ENCODE peak calls at places on chromosomes 6 and 20, in ten cellular contexts. D is effector memory CD8-positive, alpha-beta T cell; E is head of caudate nucleus; B is kidney epithelial cell; X is GDM1; R is endothelial cell of umbilical vein; Y is T-helper 1 cell; A is iPS DF 19.7; C is heart right ventricle; W is left ventricle myocardium inferior. O is an unnamed sample.
A peak's percentile ranks its signal among the peaks of the same experiment; 100 is the strongest.

GRCh38 chr6:21596379-21597242 is 3.1 kb downstream of the SOX4 start:
- DNase-seq in D (peak; percentile 1), E (peak; percentile 33), B (no peak), X (no peak), R (peak; percentile 71), Y (no peak), A (no peak), C (peak; percentile 63), W (peak; percentile 47), O (no peak)

GRCh38 chr20:37352611-37352980 is 6.7 kb downstream of the SRC start:
- DNase-seq in D (no peak), E (no peak), B (no peak), X (no peak), R (no peak), Y (no peak), A (no peak), C (no peak), W (no peak), O (no peak)

GRCh38 chr6:31972709-31973350 is 892 bp upstream of the DXO start:
- DNase-seq in D (no peak), E (no peak), B (no peak), X (no peak), R (peak; percentile 23), Y (no peak), A (no peak), C (no peak), W (no peak), O (no peak)

GRCh38 chr6:7196019-7196402 is 88.2 kb downstream of the RREB1 start:
- DNase-seq in D (no peak), E (no peak), B (no peak), X (no peak), R (no peak), Y (no peak), A (no peak), C (no peak), W (no peak), O (no peak)

GRCh38 chr20:52425253-52425652 is 233.7 kb upstream of the ZFP64 start:
- DNase-seq in D (no peak), E (no peak), B (no peak), X (no peak), R (no peak), Y (no peak), A (no peak), C (no peak), W (no peak), O (no peak)

GRCh38 chr6:71558974-71559373 is 270.4 kb downstream of the OGFRL1 start:
- DNase-seq in D (no peak), E (no peak), B (no peak), X (no peak), R (no peak), Y (no peak), A (no peak), C (no peak), W (no peak), O (no peak)

GRCh38 chr6:122645256-122645655 is 35.1 kb downstream of the PKIB start:
- DNase-seq in D (no peak), E (no peak), B (no peak), X (no peak), R (no peak), Y (no peak), A (no peak), C (no peak), W (no peak), O (no peak)

GRCh38 chr6:41527721-41528408 is 18.3 kb upstream of the FOXP4 start:
- DNase-seq in D (no peak), E (peak; percentile 23), B (no peak), X (no peak), R (peak; percentile 48), Y (no peak), A (no peak), C (no peak), W (no peak), O (no peak)

GRCh38 chr6:108114861-108115597 is 40.5 kb upstream of the OSTM1 start:
- DNase-seq in D (peak; percentile 26), E (peak; percentile 50), B (no peak), X (peak; percentile 34), R (peak; percentile 71), Y (no peak), A (no peak), C (peak; percentile 60), W (peak; percentile 64), O (peak; percentile 79)

GRCh38 chr6:37618916-37619605 is 78.6 kb downstream of the MDGA1 start:
- DNase-seq in D (no peak), E (no peak), B (no peak), X (no peak), R (no peak), Y (no peak), A (no peak), C (no peak), W (no peak), O (no peak)

GRCh38 chr6:621916-622315 is 35.0 kb downstream of the HUS1B start:
- DNase-seq in D (no peak), E (no peak), B (no peak), X (no peak), R (no peak), Y (no peak), A (no peak), C (no peak), W (no peak), O (no peak)

GRCh38 chr6:4950076-4950475 is 53.8 kb downstream of the RPP40 start:
- DNase-seq in D (no peak), E (no peak), B (no peak), X (no peak), R (no peak), Y (no peak), A (no peak), C (no peak), W (no peak), O (no peak)

GRCh38 chr6:26327450-26328264 is 37.3 kb upstream of the BTN3A2 start:
- DNase-seq in D (peak; percentile 68), E (peak; percentile 58), B (no peak), X (peak; percentile 57), R (peak; percentile 88), Y (peak; percentile 35), A (no peak), C (no peak), W (no peak), O (peak; percentile 89)

GRCh38 chr6:132948889-132949288 is 134.5 kb downstream of the RPS12 start:
- DNase-seq in D (no peak), E (no peak), B (no peak), X (no peak), R (no peak), Y (no peak), A (no peak), C (no peak), W (no peak), O (no peak)

GRCh38 chr20:60228255-60228654 is 270.0 kb downstream of the CDH26 start:
- DNase-seq in D (no peak), E (no peak), B (no peak), X (peak; percentile 74), R (no peak), Y (no peak), A (no peak), C (no peak), W (no peak), O (no peak)

GRCh38 chr6:4402477-4402976 is 267.2 kb upstream of the ECI2 start:
- DNase-seq in D (no peak), E (no peak), B (peak; percentile 12), X (no peak), R (peak; percentile 36), Y (no peak), A (no peak), C (peak; percentile 71), W (peak; percentile 38), O (no peak)

GRCh38 chr6:134725590-134725989 is 224.3 kb downstream of the ALDH8A1 start:
- DNase-seq in D (no peak), E (no peak), B (no peak), X (no peak), R (no peak), Y (no peak), A (no peak), C (no peak), W (no peak), O (no peak)

GRCh38 chr6:54366647-54367327 is 58.5 kb downstream of the TINAG start:
- DNase-seq in D (no peak), E (no peak), B (no peak), X (no peak), R (peak; percentile 71), Y (no peak), A (no peak), C (no peak), W (no peak), O (no peak)

GRCh38 chr20:62936996-62937352 is 973 bp upstream of the GID8 start:
- DNase-seq in D (no peak), E (no peak), B (peak; percentile 50), X (no peak), R (peak; percentile 65), Y (no peak), A (no peak), C (no peak), W (no peak), O (no peak)

GRCh38 chr6:131136021-131136847 is 967 bp downstream of the AKAP7 start:
- DNase-seq in D (no peak), E (peak; percentile 43), B (no peak), X (peak; percentile 32), R (peak; percentile 60), Y (no peak), A (no peak), C (peak; percentile 26), W (no peak), O (no peak)

GRCh38 chr6:27230758-27231111 is 16.8 kb upstream of the PRSS16 start:
- DNase-seq in D (no peak), E (no peak), B (no peak), X (no peak), R (no peak), Y (no peak), A (no peak), C (no peak), W (no peak), O (no peak)

GRCh38 chr6:53541900-53542299 is 3.0 kb downstream of the GCLC start:
- DNase-seq in D (no peak), E (no peak), B (no peak), X (no peak), R (no peak), Y (no peak), A (no peak), C (no peak), W (no peak), O (no peak)

GRCh38 chr6:2534406-2535139 is 216.1 kb downstream of the MYLK4 start:
- DNase-seq in D (no peak), E (no peak), B (no peak), X (no peak), R (peak; percentile 38), Y (no peak), A (no peak), C (no peak), W (no peak), O (no peak)

GRCh38 chr6:168896321-168896720 is 357.3 kb downstream of the THBS2 start:
- DNase-seq in D (no peak), E (no peak), B (no peak), X (no peak), R (no peak), Y (no peak), A (no peak), C (no peak), W (no peak), O (no peak)

GRCh38 chr20:8633366-8633765 is 435.5 kb upstream of the PLCB4 start:
- DNase-seq in D (no peak), E (no peak), B (no peak), X (no peak), R (peak; percentile 26), Y (no peak), A (no peak), C (no peak), W (no peak), O (no peak)

GRCh38 chr6:78810146-78810545 is 57.2 kb upstream of the IRAK1BP1 start:
- DNase-seq in D (no peak), E (peak; percentile 34), B (no peak), X (no peak), R (peak; percentile 60), Y (no peak), A (peak; percentile 33), C (no peak), W (no peak), O (no peak)

GRCh38 chr20:48846516-48847492 is 19.0 kb upstream of the PREX1 start:
- DNase-seq in D (no peak), E (peak; percentile 53), B (no peak), X (no peak), R (peak; percentile 62), Y (no peak), A (no peak), C (peak; percentile 37), W (no peak), O (peak; percentile 19)

GRCh38 chr6:132888701-132889100 is 74.3 kb downstream of the RPS12 start:
- DNase-seq in D (no peak), E (no peak), B (no peak), X (no peak), R (no peak), Y (no peak), A (no peak), C (no peak), W (no peak), O (no peak)

O was measured in H1.